ENCODE peak calls at places on chromosome 3, in eight cellular contexts. S is right lobe of liver, T is GM12891, G is IMR-90, D is lower leg skin, U is testis, A is body of pancreas, H is H54. I is an unnamed sample.

GRCh38 chr3:196572389-196572788 is 3.9 kb downstream of the FBXO45 start:
- DNase-seq in S (no peak), T (no peak), G (no peak), D (no peak), U (no peak), A (no peak), H (no peak), I (no peak)

GRCh38 chr3:138003069-138003468 is 6.9 kb upstream of the CLDN18 start:
- DNase-seq in S (no peak), T (no peak), G (no peak), D (no peak), U (no peak), A (no peak), H (no peak), I (no peak)

GRCh38 chr3:184351511-184352148 is 9.8 kb downstream of the CLCN2 start:
- DNase-seq in S (peak), T (no peak), G (no peak), D (no peak), U (peak), A (no peak), H (no peak), I (no peak)

GRCh38 chr3:45665101-45665572 is 24.1 kb upstream of the SACM1L start:
- DNase-seq in S (peak), T (no peak), G (peak), D (no peak), U (peak), A (peak), H (no peak), I (peak)

GRCh38 chr3:49098429-49098828 is 4.6 kb upstream of the QRICH1 start:
- DNase-seq in S (no peak), T (no peak), G (peak), D (no peak), U (no peak), A (peak), H (no peak), I (no peak)

GRCh38 chr3:64932666-64933342 is 245.0 kb upstream of the ADAMTS9 start:
- DNase-seq in S (no peak), T (no peak), G (no peak), D (no peak), U (no peak), A (no peak), H (no peak), I (no peak)

GRCh38 chr3:123449986-123450474 is 1.1 kb upstream of the ADCY5 start:
- DNase-seq in S (no peak), T (no peak), G (no peak), D (no peak), U (peak), A (peak), H (no peak), I (no peak)

GRCh38 chr3:108441081-108441507 is 69.3 kb downstream of the MYH15 start:
- DNase-seq in S (no peak), T (no peak), G (no peak), D (no peak), U (no peak), A (no peak), H (no peak), I (no peak)

GRCh38 chr3:124386006-124386405 is 344.2 kb upstream of the UMPS start:
- DNase-seq in S (no peak), T (no peak), G (no peak), D (no peak), U (no peak), A (no peak), H (no peak), I (no peak)

GRCh38 chr3:30428251-30428650 is 178.2 kb upstream of the TGFBR2 start:
- DNase-seq in S (no peak), T (no peak), G (peak), D (no peak), U (no peak), A (no peak), H (no peak), I (no peak)

GRCh38 chr3:94440767-94441493 is 378.1 kb downstream of the NSUN3 start:
- DNase-seq in S (no peak), T (no peak), G (peak), D (no peak), U (no peak), A (no peak), H (peak), I (peak)

GRCh38 chr3:141392018-141392370 is 23.7 kb downstream of the ZBTB38 start:
- DNase-seq in S (no peak), T (no peak), G (no peak), D (no peak), U (no peak), A (no peak), H (no peak), I (no peak)

GRCh38 chr3:97821413-97821809 is 400 bp upstream of the CRYBG3 start:
- DNase-seq in S (peak), T (peak), G (no peak), D (peak), U (peak), A (peak), H (no peak), I (no peak)

GRCh38 chr3:104646196-104646595 is 720.5 kb upstream of the ALCAM start:
- DNase-seq in S (no peak), T (no peak), G (no peak), D (no peak), U (no peak), A (no peak), H (no peak), I (no peak)

GRCh38 chr3:178752843-178753242 is 216.6 kb downstream of the KCNMB2 start:
- DNase-seq in S (no peak), T (no peak), G (no peak), D (no peak), U (no peak), A (no peak), H (no peak), I (no peak)

GRCh38 chr3:30934208-30934550 is 39.7 kb upstream of the GADL1 start:
- DNase-seq in S (no peak), T (no peak), G (peak), D (no peak), U (peak), A (no peak), H (no peak), I (peak)

GRCh38 chr3:172341482-172342059 is 106.7 kb downstream of the GHSR start:
- DNase-seq in S (no peak), T (no peak), G (peak), D (no peak), U (no peak), A (no peak), H (peak), I (peak)

GRCh38 chr3:30418443-30418842 is 188.0 kb upstream of the TGFBR2 start:
- DNase-seq in S (no peak), T (no peak), G (peak), D (no peak), U (no peak), A (no peak), H (no peak), I (no peak)

GRCh38 chr3:9468460-9468859 is 71.0 kb downstream of the SETD5 start:
- DNase-seq in S (no peak), T (no peak), G (peak), D (no peak), U (no peak), A (no peak), H (no peak), I (no peak)

GRCh38 chr3:171553085-171553484 is 92.9 kb upstream of the TNIK start:
- DNase-seq in S (no peak), T (no peak), G (no peak), D (no peak), U (no peak), A (no peak), H (no peak), I (no peak)

GRCh38 chr3:98920166-98920565 is 18.7 kb upstream of the DCBLD2 start:
- DNase-seq in S (no peak), T (no peak), G (no peak), D (no peak), U (no peak), A (no peak), H (no peak), I (no peak)

GRCh38 chr3:101879102-101879501 is 29.8 kb downstream of the NFKBIZ start:
- DNase-seq in S (peak), T (no peak), G (no peak), D (no peak), U (no peak), A (no peak), H (no peak), I (no peak)

GRCh38 chr3:105315827-105316226 is 50.9 kb upstream of the ALCAM start:
- DNase-seq in S (no peak), T (no peak), G (no peak), D (no peak), U (no peak), A (no peak), H (no peak), I (no peak)

GRCh38 chr3:5187152-5187919 is at the start of gene EDEM1:
- DNase-seq in S (peak), T (peak), G (peak), D (peak), U (peak), A (peak), H (peak), I (peak)
- TF ChIP-seq POLR2A in S (peak), T (peak), G (peak), D (peak), U (peak), A (peak), H (peak), I (peak)

GRCh38 chr3:125394406-125394805 is 19.3 kb upstream of the ZNF148 start:
- DNase-seq in S (no peak), T (no peak), G (no peak), D (no peak), U (no peak), A (no peak), H (no peak), I (no peak)
- TF ChIP-seq POLR2A in S (no peak), T (no peak), G (no peak), D (no peak), U (no peak), A (no peak), H (no peak), I (no peak)

DNA sequence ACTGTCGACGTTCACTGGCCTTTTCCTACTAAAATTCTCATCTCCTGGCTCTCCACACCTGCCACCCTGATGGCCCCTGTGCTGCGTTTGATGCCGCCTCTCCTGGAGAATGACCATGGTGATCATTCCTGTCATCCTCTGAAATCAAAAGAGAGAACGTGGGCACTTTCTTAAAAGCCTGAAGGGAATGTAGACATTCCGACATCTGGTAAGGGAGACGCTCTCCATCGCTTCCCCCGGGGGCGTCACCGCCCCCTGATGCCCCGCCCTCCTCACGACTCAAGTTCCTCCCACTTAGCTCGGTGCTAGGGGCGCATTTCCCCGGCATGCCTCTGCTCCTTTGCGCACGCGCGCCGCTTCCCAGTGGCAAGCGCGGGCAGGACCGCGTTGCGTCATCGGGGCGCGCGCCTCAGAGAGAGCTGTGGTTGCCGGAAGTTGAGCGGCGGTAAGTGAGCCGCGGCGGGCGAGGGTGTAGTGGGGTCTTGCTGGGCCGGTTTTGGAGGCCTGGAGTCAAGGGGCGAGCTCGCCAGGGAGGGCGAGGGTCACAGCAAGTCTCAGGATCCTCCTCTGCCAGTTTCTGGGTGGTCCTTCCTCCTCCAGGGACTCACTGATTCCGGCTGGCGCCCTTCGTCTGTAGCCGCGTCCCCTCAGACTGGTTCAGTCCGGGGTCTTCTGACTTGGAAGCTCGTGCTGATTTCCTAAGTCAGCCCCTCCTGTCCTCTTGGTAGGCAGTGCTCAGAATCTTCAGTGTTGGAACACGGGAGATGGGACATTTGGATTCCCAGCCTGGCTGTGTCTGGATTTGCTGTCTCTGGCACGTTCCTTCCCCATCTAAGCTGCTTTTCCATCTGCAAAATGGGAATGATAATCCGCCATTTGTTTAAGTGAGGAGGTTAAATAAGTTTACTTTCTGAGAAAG is at the start of gene ATG7:
- DNase-seq in S (peak), T (peak), G (peak), D (peak), U (peak), A (peak), H (peak), I (peak)
- TF ChIP-seq POLR2A in S (peak), T (peak), G (peak), D (peak), U (no peak), A (peak), H (peak), I (peak)

GRCh38 chr3:149089395-149089794 is 3.1 kb upstream of the HLTF start:
- DNase-seq in S (no peak), T (no peak), G (no peak), D (no peak), U (no peak), A (no peak), H (no peak), I (no peak)

GRCh38 chr3:149085828-149086231 is 503 bp downstream of the HLTF start:
- DNase-seq in S (no peak), T (no peak), G (peak), D (no peak), U (peak), A (no peak), H (no peak), I (peak)

GRCh38 chr3:149090907-149091306 is 4.6 kb upstream of the HLTF start:
- DNase-seq in S (no peak), T (no peak), G (no peak), D (no peak), U (no peak), A (no peak), H (no peak), I (no peak)

GRCh38 chr3:149087208-149087607 is 875 bp upstream of the HLTF start:
- DNase-seq in S (no peak), T (no peak), G (no peak), D (no peak), U (no peak), A (no peak), H (no peak), I (no peak)

DNA sequence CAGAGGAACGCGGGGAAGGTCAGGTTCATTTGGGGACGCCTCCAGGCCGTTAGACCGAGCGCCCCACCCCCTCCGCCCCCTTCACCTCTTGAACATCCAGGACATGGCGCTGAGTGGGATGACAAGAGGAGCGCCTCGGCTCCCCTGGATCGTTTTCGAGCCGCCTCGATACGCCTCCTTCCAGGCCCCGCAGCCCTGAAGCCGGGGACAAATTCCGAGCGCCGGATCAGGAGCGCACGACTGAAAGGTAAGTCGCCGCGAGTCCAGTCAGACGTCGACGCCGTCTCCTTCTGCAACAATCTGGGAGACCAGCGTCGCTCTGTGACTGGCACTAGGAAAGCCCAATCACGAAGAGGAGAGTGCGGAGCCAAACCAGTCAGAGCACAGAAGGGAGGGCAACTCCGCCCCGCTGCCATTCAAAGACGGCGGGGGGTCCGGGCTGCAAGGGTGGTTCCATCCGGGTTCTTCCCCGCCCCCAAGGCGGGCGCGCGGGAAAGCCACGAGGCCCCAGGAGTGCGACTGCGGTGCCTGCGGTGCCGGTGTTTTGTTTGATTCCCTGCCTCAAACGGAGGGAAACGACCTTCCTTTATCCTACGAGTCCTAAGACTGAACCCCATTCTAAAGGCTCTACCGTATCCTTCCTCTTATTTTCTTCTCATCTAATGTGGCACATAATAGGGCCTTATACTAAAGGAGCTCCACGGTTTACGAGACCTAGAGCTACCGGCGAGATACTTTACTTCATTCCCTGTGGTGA is at the start of gene HLTF:
- DNase-seq in S (peak), T (peak), G (peak), D (peak), U (peak), A (peak), H (peak), I (peak)
- TF ChIP-seq POLR2A in S (peak), T (no peak), G (peak), D (no peak), U (no peak), A (peak), H (peak), I (peak)

DNA sequence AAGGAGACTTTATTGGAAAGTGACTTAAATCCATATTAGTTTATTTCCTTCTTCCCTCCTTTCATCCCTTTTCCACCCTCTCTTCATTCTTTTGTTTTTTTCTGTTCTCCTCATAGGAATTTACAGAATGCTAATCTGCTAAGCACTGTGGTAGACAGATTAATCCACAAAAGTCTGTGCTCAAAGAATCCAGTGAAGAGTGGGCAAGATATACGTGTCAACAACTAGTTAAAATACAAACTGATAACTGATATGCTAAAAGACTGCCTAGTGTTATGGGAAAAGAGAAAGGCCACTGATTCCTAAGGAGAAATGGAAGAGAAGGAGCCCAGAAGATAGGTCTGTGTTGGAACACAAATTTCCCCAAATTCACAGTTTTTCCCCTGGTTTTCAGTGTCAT is 202.2 kb downstream of the MBNL1 start:
- DNase-seq in S (no peak), T (no peak), G (no peak), D (no peak), U (no peak), A (no peak), H (no peak), I (no peak)
- TF ChIP-seq POLR2A in S (no peak), T (peak), G (no peak), D (no peak), U (no peak), A (no peak), H (no peak), I (no peak)

GRCh38 chr3:71785594-71786472 is 885 bp upstream of the PROK2 start:
- DNase-seq in S (no peak), T (no peak), G (no peak), D (no peak), U (no peak), A (no peak), H (no peak), I (no peak)

GRCh38 chr3:71784201-71784913 is 591 bp downstream of the PROK2 start:
- DNase-seq in S (no peak), T (no peak), G (no peak), D (no peak), U (no peak), A (no peak), H (no peak), I (no peak)

GRCh38 chr3:71784914-71785593 is at the start of gene PROK2:
- DNase-seq in S (no peak), T (peak), G (no peak), D (no peak), U (peak), A (peak), H (no peak), I (no peak)

GRCh38 chr3:71787851-71788405 is 3.0 kb upstream of the PROK2 start:
- DNase-seq in S (no peak), T (no peak), G (no peak), D (no peak), U (no peak), A (no peak), H (no peak), I (no peak)

GRCh38 chr3:71786551-71786950 is 1.6 kb upstream of the PROK2 start:
- DNase-seq in S (no peak), T (no peak), G (no peak), D (no peak), U (no peak), A (no peak), H (no peak), I (no peak)
- TF ChIP-seq POLR2A in S (no peak), T (no peak), G (no peak), D (no peak), U (no peak), A (no peak), H (no peak), I (no peak)

DNA sequence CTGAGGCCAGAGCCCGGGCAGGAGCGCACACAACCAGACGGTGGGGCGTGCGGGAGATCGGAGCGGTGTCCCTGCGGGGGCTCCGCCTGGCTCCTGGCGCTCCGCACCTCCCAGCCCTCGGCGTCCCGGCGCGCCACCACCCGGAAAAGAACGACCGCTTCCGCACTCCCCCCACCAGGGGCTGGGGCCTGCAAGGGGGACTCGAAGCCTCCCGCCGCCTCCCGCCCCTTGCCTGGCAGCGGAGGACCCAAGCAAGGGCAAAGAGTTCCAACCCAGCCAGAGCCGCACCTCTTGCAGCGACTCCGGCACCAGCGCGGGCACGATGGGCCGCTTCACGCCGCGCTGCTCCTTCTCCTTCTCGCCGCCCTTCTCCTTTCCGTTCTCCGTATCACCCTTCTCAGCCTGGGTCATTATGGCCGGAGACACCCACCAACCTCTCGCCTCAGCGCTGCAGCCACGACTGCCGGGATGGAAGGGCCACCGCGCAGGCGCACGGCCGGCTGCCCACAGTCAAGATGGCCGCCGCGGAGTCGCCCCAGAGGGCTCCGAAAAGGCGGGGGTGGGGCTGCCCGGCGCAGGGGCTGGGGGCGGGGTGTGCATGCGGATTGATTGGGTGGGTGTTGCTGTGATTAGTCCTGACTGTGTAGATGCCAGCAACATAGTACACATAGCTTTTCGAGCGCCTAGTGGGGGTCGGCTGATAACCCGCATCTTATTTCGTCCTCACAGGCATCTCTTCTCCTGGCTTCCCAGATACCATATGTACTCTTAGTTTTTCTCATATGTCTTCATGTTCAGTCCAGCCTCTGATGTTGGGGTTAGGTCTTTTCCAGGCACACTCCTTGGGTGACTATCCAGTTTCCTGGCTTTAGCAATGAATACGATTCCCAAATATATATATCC is at the start of gene ACTR8:
- DNase-seq in S (peak), T (peak), G (peak), D (peak), U (peak), A (peak), H (peak), I (peak)
- TF ChIP-seq POLR2A in S (peak), T (peak), G (peak), D (no peak), U (no peak), A (peak), H (peak), I (peak)

I was measured in endothelial cell of umbilical vein.